ENCODE peak calls at places on chromosome 4, in six cellular contexts. C, P, N, O, K and G are unnamed samples.

GRCh38 chr4:152310223-152310622 is 225.7 kb downstream of the FBXW7 start:
- DNase-seq in K (no peak), C (no peak), N (no peak), O (no peak), P (no peak), G (no peak)

GRCh38 chr4:162791321-162791720 is 375.4 kb downstream of the NAF1 start:
- DNase-seq in C (no peak), K (no peak), P (no peak), N (no peak), O (no peak), G (no peak)

GRCh38 chr4:26609398-26609797 is 25.5 kb downstream of the TBC1D19 start:
- DNase-seq in C (no peak), K (no peak), P (no peak), N (no peak), O (no peak), G (peak; percentile 67)

GRCh38 chr4:111718763-111719537 is 426.3 kb upstream of the FAM241A start:
- DNase-seq in C (no peak), P (no peak), N (no peak), K (no peak), O (no peak), G (no peak)

GRCh38 chr4:75715105-75715799 is 9.1 kb upstream of the USO1 start:
- DNase-seq in O (no peak), P (no peak), K (no peak), N (no peak), C (no peak), G (no peak)

GRCh38 chr4:84878541-84878940 is 87.9 kb downstream of the WDFY3 start:
- DNase-seq in P (no peak), N (no peak), O (no peak), C (no peak), K (no peak), G (no peak)

GRCh38 chr4:73468170-73468569 is 13.4 kb upstream of the AFM start:
- DNase-seq in O (no peak), P (no peak), N (no peak), C (no peak), K (no peak), G (no peak)

GRCh38 chr4:166143227-166143626 is 270.2 kb downstream of the TLL1 start:
- DNase-seq in K (no peak), C (no peak), N (no peak), P (no peak), O (no peak), G (peak; percentile 25)

GRCh38 chr4:114193625-114194399 is 214.4 kb upstream of the ARSJ start:
- DNase-seq in O (no peak), K (no peak), N (no peak), P (no peak), C (no peak), G (no peak)

GRCh38 chr4:182555997-182556418 is 312.8 kb downstream of the TENM3 start:
- DNase-seq in K (no peak), O (no peak), C (no peak), N (no peak), P (no peak), G (no peak)

GRCh38 chr4:47368211-47368610 is 95.3 kb downstream of the COMMD8 start:
- DNase-seq in P (no peak), K (no peak), N (no peak), O (no peak), C (no peak), G (peak; percentile 89)

DNA sequence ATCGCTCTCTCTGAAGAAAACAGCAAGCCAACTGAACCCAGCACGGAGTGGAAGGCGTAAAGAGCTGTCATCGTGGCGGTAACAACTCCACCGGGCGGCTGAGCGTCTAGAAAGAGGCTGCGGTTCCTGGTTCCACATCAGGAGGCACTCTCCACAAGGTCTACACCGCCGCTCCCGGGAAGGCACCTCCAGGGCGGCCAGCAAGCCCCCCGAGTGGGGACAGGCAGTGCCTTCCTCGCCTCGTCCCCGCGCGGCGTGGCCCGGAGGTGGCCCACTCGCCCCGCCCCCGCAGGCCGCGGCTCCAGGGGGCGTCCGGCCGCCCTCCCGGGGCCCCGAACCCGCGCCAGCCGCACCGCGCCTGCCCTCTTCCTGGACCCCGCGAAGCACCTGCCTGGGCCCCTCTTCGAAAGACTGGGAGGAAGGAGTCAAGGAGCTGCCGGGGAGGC is 747 bp downstream of the KLHL8 start:
- DNase-seq in P (no peak), K (no peak), N (peak; percentile 11), C (no peak), O (peak; percentile 56), G (peak; percentile 76)
- TF ChIP-seq MYC in P (no peak), K (no peak), N (no peak), C (no peak), O (no peak), G (peak; percentile 24)

DNA sequence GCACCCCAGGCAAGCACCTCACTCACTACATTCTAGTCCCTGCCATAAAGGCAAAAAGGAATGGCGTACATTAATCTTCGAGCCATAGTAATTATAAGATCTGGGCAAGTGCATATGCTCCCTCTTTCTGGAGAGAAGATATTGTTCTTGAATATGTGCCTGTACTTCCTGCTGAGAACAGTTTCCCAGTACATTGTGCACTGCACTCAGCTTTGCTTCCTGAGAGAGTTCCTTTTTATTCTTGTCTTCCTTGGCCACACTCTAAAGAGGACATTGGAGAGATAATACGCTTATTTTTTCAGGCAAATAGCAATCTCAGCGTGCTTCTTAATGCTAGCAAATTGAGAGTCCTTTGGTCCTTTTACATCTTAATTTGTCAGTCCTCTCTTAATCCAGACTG is 909.0 kb upstream of the PCDH10 start:
- DNase-seq in P (no peak), K (peak; percentile 54), N (no peak), O (no peak), C (no peak), G (no peak)
- TF ChIP-seq MYC in P (no peak), K (no peak), N (no peak), O (no peak), C (no peak), G (no peak)

GRCh38 chr4:185782523-185782922 is 29.5 kb downstream of the SORBS2 start:
- DNase-seq in K (peak; percentile 58), C (peak; percentile 3), N (peak; percentile 76), P (no peak), O (peak; percentile 10), G (no peak)
- TF ChIP-seq MYC in K (no peak), C (no peak), N (no peak), P (no peak), O (no peak), G (no peak)

DNA sequence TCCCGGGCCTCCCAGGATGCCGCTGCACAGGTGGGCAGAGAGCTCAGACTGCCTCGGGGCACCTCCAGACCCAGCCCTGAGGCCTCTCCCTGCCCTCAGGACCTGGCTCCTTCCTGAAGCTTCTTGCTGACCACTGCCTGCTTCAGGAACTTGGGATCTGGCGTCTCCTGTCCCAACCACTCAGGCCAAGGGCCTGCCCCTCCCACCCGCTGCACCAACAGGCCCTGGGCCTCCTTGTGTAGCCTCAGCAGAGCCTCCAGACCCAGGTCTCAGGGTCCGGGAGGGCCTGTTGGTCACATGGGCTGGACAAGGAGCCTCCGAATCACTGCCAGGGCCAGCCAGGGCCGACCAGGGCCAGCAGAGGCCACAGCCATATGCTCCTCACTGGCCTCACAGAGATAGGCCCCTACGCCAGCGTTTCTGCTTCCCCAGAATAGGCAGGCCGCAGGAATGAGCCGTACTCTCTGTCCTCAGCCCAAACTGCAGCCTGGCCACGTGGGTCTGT is 2.8 kb downstream of the MXD4 start:
- DNase-seq in P (no peak), O (no peak), K (no peak), N (no peak), C (no peak), G (no peak)
- TF ChIP-seq MYC in P (no peak), O (no peak), K (no peak), N (no peak), C (no peak), G (no peak)